ENCODE peak calls at places on chromosomes 12 and 14, in seven cellular contexts. One of them, this sample, is unnamed.

GRCh38 chr14:72810201-72810600 is 83.7 kb downstream of the DPF3 start:
- DNase-seq in trophoblast cell: no peak
- DNase-seq in mesenchymal stem cell: no peak
- DNase-seq in neuronal stem cell: no peak
- DNase-seq in IMR-90: no peak
- DNase-seq in H1: no peak
- DNase-seq in mesendoderm: no peak
- DNase-seq in this sample: no peak

GRCh38 chr12:15227004-15227679 is 5.9 kb upstream of the RERG start:
- DNase-seq in IMR-90: peak; percentile 33
- DNase-seq in trophoblast cell: peak; percentile 52
- DNase-seq in mesendoderm: peak; percentile 69
- DNase-seq in neuronal stem cell: peak; percentile 35
- DNase-seq in mesenchymal stem cell: peak; percentile 64
- DNase-seq in H1: no peak
- DNase-seq in this sample: peak; percentile 60

GRCh38 chr12:65568517-65568916 is 255.8 kb upstream of the HMGA2 start:
- DNase-seq in mesendoderm: no peak
- DNase-seq in mesenchymal stem cell: no peak
- DNase-seq in neuronal stem cell: no peak
- DNase-seq in trophoblast cell: no peak
- DNase-seq in IMR-90: peak; percentile 84
- DNase-seq in H1: no peak
- DNase-seq in this sample: no peak

GRCh38 chr14:32728526-32728925 is 210.2 kb upstream of the NPAS3 start:
- DNase-seq in neuronal stem cell: no peak
- DNase-seq in IMR-90: no peak
- DNase-seq in mesenchymal stem cell: no peak
- DNase-seq in trophoblast cell: no peak
- DNase-seq in H1: no peak
- DNase-seq in mesendoderm: no peak
- DNase-seq in this sample: no peak

GRCh38 chr14:89167705-89168104 is 249.3 kb downstream of the FOXN3 start:
- DNase-seq in trophoblast cell: no peak
- DNase-seq in mesendoderm: no peak
- DNase-seq in IMR-90: no peak
- DNase-seq in mesenchymal stem cell: no peak
- DNase-seq in H1: no peak
- DNase-seq in neuronal stem cell: no peak
- DNase-seq in this sample: no peak

GRCh38 chr14:75605916-75606315 is 27.5 kb downstream of the FLVCR2 start:
- DNase-seq in mesenchymal stem cell: no peak
- DNase-seq in trophoblast cell: no peak
- DNase-seq in H1: no peak
- DNase-seq in IMR-90: no peak
- DNase-seq in mesendoderm: no peak
- DNase-seq in neuronal stem cell: no peak
- DNase-seq in this sample: no peak

GRCh38 chr14:77053046-77053841 is 24.7 kb upstream of the IRF2BPL start:
- DNase-seq in trophoblast cell: peak; percentile 78
- DNase-seq in neuronal stem cell: peak; percentile 68
- DNase-seq in mesendoderm: peak; percentile 86
- DNase-seq in mesenchymal stem cell: peak; percentile 89
- DNase-seq in H1: peak; percentile 70
- DNase-seq in IMR-90: peak; percentile 76
- DNase-seq in this sample: peak; percentile 88

GRCh38 chr14:73246387-73247150 is 9.3 kb downstream of the PAPLN start:
- DNase-seq in mesenchymal stem cell: no peak
- DNase-seq in trophoblast cell: no peak
- DNase-seq in IMR-90: no peak
- DNase-seq in mesendoderm: no peak
- DNase-seq in H1: no peak
- DNase-seq in neuronal stem cell: no peak
- DNase-seq in this sample: no peak

GRCh38 chr12:3636328-3636727 is 116.6 kb downstream of the CRACR2A start:
- DNase-seq in IMR-90: no peak
- DNase-seq in neuronal stem cell: no peak
- DNase-seq in H1: no peak
- DNase-seq in mesendoderm: no peak
- DNase-seq in mesenchymal stem cell: no peak
- DNase-seq in trophoblast cell: peak; percentile 10
- DNase-seq in this sample: no peak

GRCh38 chr12:55499810-55500252 is 7.7 kb downstream of the OR6C68 start:
- DNase-seq in mesendoderm: no peak
- DNase-seq in trophoblast cell: no peak
- DNase-seq in IMR-90: no peak
- DNase-seq in mesenchymal stem cell: no peak
- DNase-seq in H1: no peak
- DNase-seq in neuronal stem cell: no peak
- DNase-seq in this sample: no peak

GRCh38 chr12:64256166-64256800 is 34.2 kb upstream of the KICS2 start:
- DNase-seq in neuronal stem cell: peak; percentile 44
- DNase-seq in IMR-90: peak; percentile 67
- DNase-seq in H1: no peak
- DNase-seq in mesenchymal stem cell: peak; percentile 67
- DNase-seq in trophoblast cell: peak; percentile 88
- DNase-seq in mesendoderm: peak; percentile 57
- DNase-seq in this sample: no peak

GRCh38 chr12:82325540-82326336 is 32.4 kb downstream of the CCDC59 start:
- DNase-seq in mesendoderm: no peak
- DNase-seq in neuronal stem cell: no peak
- DNase-seq in mesenchymal stem cell: no peak
- DNase-seq in IMR-90: no peak
- DNase-seq in trophoblast cell: no peak
- DNase-seq in H1: no peak
- DNase-seq in this sample: no peak

GRCh38 chr12:121673013-121673441 is 3.6 kb upstream of the MORN3 start:
- DNase-seq in IMR-90: no peak
- DNase-seq in H1: no peak
- DNase-seq in neuronal stem cell: no peak
- DNase-seq in trophoblast cell: peak; percentile 51
- DNase-seq in mesenchymal stem cell: peak; percentile 8
- DNase-seq in mesendoderm: peak; percentile 45
- DNase-seq in this sample: peak; percentile 51

GRCh38 chr12:79691299-79692248 is 810 bp upstream of the PAWR start:
- DNase-seq in neuronal stem cell: no peak
- DNase-seq in mesendoderm: peak; percentile 66
- DNase-seq in trophoblast cell: peak; percentile 88
- DNase-seq in IMR-90: peak; percentile 93
- DNase-seq in H1: no peak
- DNase-seq in mesenchymal stem cell: peak; percentile 95
- DNase-seq in this sample: no peak

GRCh38 chr12:67788118-67788517 is 139.6 kb downstream of the DYRK2 start:
- DNase-seq in H1: no peak
- DNase-seq in IMR-90: no peak
- DNase-seq in neuronal stem cell: no peak
- DNase-seq in mesendoderm: no peak
- DNase-seq in mesenchymal stem cell: no peak
- DNase-seq in trophoblast cell: peak; percentile 77
- DNase-seq in this sample: no peak

GRCh38 chr14:100241279-100241678 is 2.3 kb downstream of the YY1 start:
- DNase-seq in trophoblast cell: peak; percentile 27
- DNase-seq in mesendoderm: no peak
- DNase-seq in IMR-90: no peak
- DNase-seq in H1: no peak
- DNase-seq in mesenchymal stem cell: peak; percentile 44
- DNase-seq in neuronal stem cell: no peak
- DNase-seq in this sample: no peak

GRCh38 chr12:76402259-76402658 is 54.0 kb upstream of the BBS10 start:
- DNase-seq in H1: no peak
- DNase-seq in mesendoderm: no peak
- DNase-seq in mesenchymal stem cell: no peak
- DNase-seq in trophoblast cell: no peak
- DNase-seq in neuronal stem cell: no peak
- DNase-seq in IMR-90: no peak
- DNase-seq in this sample: no peak

GRCh38 chr12:110010853-110011835 is 11.9 kb downstream of the ANKRD13A start:
- DNase-seq in IMR-90: no peak
- DNase-seq in trophoblast cell: no peak
- DNase-seq in mesenchymal stem cell: no peak
- DNase-seq in mesendoderm: no peak
- DNase-seq in neuronal stem cell: no peak
- DNase-seq in H1: no peak
- DNase-seq in this sample: no peak

GRCh38 chr12:7075518-7075917 is 15.0 kb downstream of the C1S start:
- DNase-seq in trophoblast cell: no peak
- DNase-seq in neuronal stem cell: no peak
- DNase-seq in mesendoderm: no peak
- DNase-seq in IMR-90: no peak
- DNase-seq in H1: no peak
- DNase-seq in mesenchymal stem cell: no peak
- DNase-seq in this sample: no peak

GRCh38 chr12:132429932-132430643 is 59.9 kb upstream of the FBRSL1 start:
- DNase-seq in H1: no peak
- DNase-seq in mesenchymal stem cell: no peak
- DNase-seq in mesendoderm: peak; percentile 62
- DNase-seq in trophoblast cell: no peak
- DNase-seq in neuronal stem cell: no peak
- DNase-seq in IMR-90: no peak
- DNase-seq in this sample: peak; percentile 89

GRCh38 chr12:109821968-109822367 is 11.2 kb downstream of the TRPV4 start:
- DNase-seq in H1: no peak
- DNase-seq in trophoblast cell: no peak
- DNase-seq in mesendoderm: no peak
- DNase-seq in IMR-90: no peak
- DNase-seq in mesenchymal stem cell: no peak
- DNase-seq in neuronal stem cell: no peak
- DNase-seq in this sample: no peak

GRCh38 chr12:93873561-93873960 is 196.4 kb downstream of the CRADD start:
- DNase-seq in mesendoderm: no peak
- DNase-seq in IMR-90: no peak
- DNase-seq in H1: no peak
- DNase-seq in trophoblast cell: no peak
- DNase-seq in mesenchymal stem cell: no peak
- DNase-seq in neuronal stem cell: no peak
- DNase-seq in this sample: no peak
- H3K4me2 ChIP-seq in mesendoderm: no peak overlapping the region
- H3K4me2 ChIP-seq in IMR-90: no peak overlapping the region
- H3K4me2 ChIP-seq in H1: no peak overlapping the region
- H3K4me2 ChIP-seq in trophoblast cell: no peak overlapping the region
- H3K4me2 ChIP-seq in mesenchymal stem cell: no peak overlapping the region
- H3K4me2 ChIP-seq in neuronal stem cell: no peak overlapping the region
- H3K4me2 ChIP-seq in this sample: no peak overlapping the region

GRCh38 chr12:91111366-91112321 is at the start of gene LUM:
- DNase-seq in H1: no peak
- DNase-seq in mesendoderm: peak; percentile 36
- DNase-seq in IMR-90: peak; percentile 69
- DNase-seq in neuronal stem cell: peak; percentile 6
- DNase-seq in mesenchymal stem cell: peak; percentile 91
- DNase-seq in trophoblast cell: peak; percentile 31
- DNase-seq in this sample: no peak

GRCh38 chr12:91105807-91106206 is 5.5 kb downstream of the LUM start:
- DNase-seq in H1: no peak
- DNase-seq in IMR-90: no peak
- DNase-seq in mesendoderm: no peak
- DNase-seq in neuronal stem cell: no peak
- DNase-seq in trophoblast cell: no peak
- DNase-seq in mesenchymal stem cell: peak; percentile 42
- DNase-seq in this sample: no peak

GRCh38 chr12:91106283-91106682 is 5.0 kb downstream of the LUM start:
- DNase-seq in IMR-90: no peak
- DNase-seq in neuronal stem cell: no peak
- DNase-seq in trophoblast cell: no peak
- DNase-seq in mesenchymal stem cell: no peak
- DNase-seq in mesendoderm: no peak
- DNase-seq in H1: no peak
- DNase-seq in this sample: no peak

GRCh38 chr12:91108196-91108595 is 3.1 kb downstream of the LUM start:
- DNase-seq in neuronal stem cell: no peak
- DNase-seq in IMR-90: no peak
- DNase-seq in trophoblast cell: peak; percentile 95
- DNase-seq in H1: no peak
- DNase-seq in mesenchymal stem cell: no peak
- DNase-seq in mesendoderm: peak; percentile 38
- DNase-seq in this sample: no peak

GRCh38 chr12:91109148-91109564 is 2.1 kb downstream of the LUM start:
- DNase-seq in neuronal stem cell: peak; percentile 51
- DNase-seq in IMR-90: peak; percentile 80
- DNase-seq in trophoblast cell: peak; percentile 88
- DNase-seq in H1: peak; percentile 69
- DNase-seq in mesenchymal stem cell: peak; percentile 83
- DNase-seq in mesendoderm: peak; percentile 80
- DNase-seq in this sample: peak; percentile 86
- H2BK5ac ChIP-seq in neuronal stem cell: no peak overlapping the region
- H2BK5ac ChIP-seq in IMR-90: peak overlapping the region; percentile 58
- H2BK5ac ChIP-seq in trophoblast cell: no peak overlapping the region
- H2BK5ac ChIP-seq in H1: no peak overlapping the region
- H2BK5ac ChIP-seq in mesenchymal stem cell: no peak overlapping the region
- H2BK5ac ChIP-seq in mesendoderm: no peak overlapping the region
- H2BK5ac ChIP-seq in this sample: no peak overlapping the region

DNA sequence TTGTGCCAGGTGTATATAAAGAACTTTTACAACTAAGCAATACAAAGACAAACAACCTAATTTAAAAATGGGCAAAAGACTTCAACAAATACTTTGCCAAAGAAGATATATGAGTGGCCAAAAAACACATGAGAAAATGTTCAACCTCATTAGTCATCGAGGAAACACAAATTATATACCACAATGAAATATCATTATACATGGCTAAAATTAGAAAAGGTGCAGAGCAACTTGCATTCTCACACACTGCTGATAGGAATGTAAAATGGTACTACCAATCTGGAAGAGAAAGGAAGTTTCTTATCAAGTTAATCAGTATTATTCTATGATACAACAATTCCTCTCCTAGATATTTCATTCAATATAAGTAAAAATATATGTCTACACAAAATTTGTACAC is 131.6 kb upstream of the FRMD6 start:
- DNase-seq in neuronal stem cell: no peak
- DNase-seq in IMR-90: no peak
- DNase-seq in trophoblast cell: no peak
- DNase-seq in H1: no peak
- DNase-seq in mesendoderm: no peak
- DNase-seq in mesenchymal stem cell: no peak
- DNase-seq in this sample: no peak
- H3K4me2 ChIP-seq in neuronal stem cell: no peak overlapping the region
- H3K4me2 ChIP-seq in IMR-90: no peak overlapping the region
- H3K4me2 ChIP-seq in trophoblast cell: no peak overlapping the region
- H3K4me2 ChIP-seq in H1: no peak overlapping the region
- H3K4me2 ChIP-seq in mesendoderm: no peak overlapping the region
- H3K4me2 ChIP-seq in mesenchymal stem cell: no peak overlapping the region
- H3K4me2 ChIP-seq in this sample: no peak overlapping the region

GRCh38 chr14:98118749-98119148 is 1153.2 kb downstream of the BCL11B start:
- DNase-seq in trophoblast cell: no peak
- DNase-seq in mesendoderm: no peak
- DNase-seq in H1: no peak
- DNase-seq in neuronal stem cell: no peak
- DNase-seq in IMR-90: no peak
- DNase-seq in mesenchymal stem cell: no peak
- DNase-seq in this sample: no peak

GRCh38 chr14:98122527-98122926 is 1149.5 kb downstream of the BCL11B start:
- DNase-seq in mesendoderm: no peak
- DNase-seq in neuronal stem cell: no peak
- DNase-seq in IMR-90: no peak
- DNase-seq in mesenchymal stem cell: no peak
- DNase-seq in trophoblast cell: no peak
- DNase-seq in H1: no peak
- DNase-seq in this sample: no peak

GRCh38 chr14:98114122-98114895 is 1157.7 kb downstream of the BCL11B start:
- DNase-seq in H1: no peak
- DNase-seq in trophoblast cell: no peak
- DNase-seq in mesendoderm: peak; percentile 58
- DNase-seq in IMR-90: no peak
- DNase-seq in neuronal stem cell: no peak
- DNase-seq in mesenchymal stem cell: no peak
- DNase-seq in this sample: no peak

GRCh38 chr14:98120831-98121464 is 1151.0 kb downstream of the BCL11B start:
- DNase-seq in mesenchymal stem cell: no peak
- DNase-seq in H1: no peak
- DNase-seq in neuronal stem cell: no peak
- DNase-seq in mesendoderm: no peak
- DNase-seq in IMR-90: no peak
- DNase-seq in trophoblast cell: no peak
- DNase-seq in this sample: no peak

GRCh38 chr14:98119739-98120138 is 1152.3 kb downstream of the BCL11B start:
- DNase-seq in mesendoderm: no peak
- DNase-seq in trophoblast cell: no peak
- DNase-seq in neuronal stem cell: no peak
- DNase-seq in IMR-90: no peak
- DNase-seq in mesenchymal stem cell: no peak
- DNase-seq in H1: no peak
- DNase-seq in this sample: no peak
- H2BK5ac ChIP-seq in mesendoderm: no peak overlapping the region
- H2BK5ac ChIP-seq in trophoblast cell: no peak overlapping the region
- H2BK5ac ChIP-seq in neuronal stem cell: no peak overlapping the region
- H2BK5ac ChIP-seq in IMR-90: no peak overlapping the region
- H2BK5ac ChIP-seq in mesenchymal stem cell: no peak overlapping the region
- H2BK5ac ChIP-seq in H1: no peak overlapping the region
- H2BK5ac ChIP-seq in this sample: no peak overlapping the region

This sample was measured in H9.